ENCODE peak calls at places on chromosomes 11 and 22, in seven cellular contexts. One of them, this sample, is unnamed.

GRCh38 chr22:25449781-25450317 is 114.6 kb upstream of the GRK3 start:
- DNase-seq in AG04450: no peak
- DNase-seq in bronchial epithelial cell: peak; percentile 46
- DNase-seq in fibroblast of villous mesenchyme: no peak
- DNase-seq in K562: no peak
- DNase-seq in esophagus squamous epithelium: no peak
- DNase-seq in vagina: no peak
- DNase-seq in this sample: no peak

GRCh38 chr11:70104419-70104818 is 26.3 kb downstream of the ANO1 start:
- DNase-seq in AG04450: no peak
- DNase-seq in fibroblast of villous mesenchyme: no peak
- DNase-seq in bronchial epithelial cell: no peak
- DNase-seq in esophagus squamous epithelium: no peak
- DNase-seq in vagina: no peak
- DNase-seq in K562: no peak
- DNase-seq in this sample: no peak

GRCh38 chr11:7593476-7593875 is 79.7 kb downstream of the PPFIBP2 start:
- DNase-seq in esophagus squamous epithelium: no peak
- DNase-seq in AG04450: no peak
- DNase-seq in vagina: no peak
- DNase-seq in fibroblast of villous mesenchyme: no peak
- DNase-seq in bronchial epithelial cell: no peak
- DNase-seq in K562: no peak
- DNase-seq in this sample: no peak

GRCh38 chr22:36536717-36537116 is 7.8 kb upstream of the EIF3D start:
- DNase-seq in vagina: no peak
- DNase-seq in esophagus squamous epithelium: no peak
- DNase-seq in AG04450: no peak
- DNase-seq in fibroblast of villous mesenchyme: no peak
- DNase-seq in K562: no peak
- DNase-seq in bronchial epithelial cell: no peak
- DNase-seq in this sample: no peak

GRCh38 chr11:11701070-11701469 is 79.3 kb upstream of the GALNT18 start:
- DNase-seq in bronchial epithelial cell: no peak
- DNase-seq in fibroblast of villous mesenchyme: no peak
- DNase-seq in esophagus squamous epithelium: no peak
- DNase-seq in K562: no peak
- DNase-seq in AG04450: peak; percentile 1
- DNase-seq in vagina: no peak
- DNase-seq in this sample: no peak

GRCh38 chr11:72793452-72794367 is at the start of gene STARD10:
- DNase-seq in bronchial epithelial cell: peak; percentile 82
- DNase-seq in K562: peak; percentile 99
- DNase-seq in esophagus squamous epithelium: peak; percentile 58
- DNase-seq in vagina: no peak
- DNase-seq in AG04450: peak; percentile 89
- DNase-seq in fibroblast of villous mesenchyme: peak; percentile 96
- DNase-seq in this sample: peak; percentile 95

GRCh38 chr11:89626366-89626765 is 83.7 kb upstream of the TRIM77 start:
- DNase-seq in fibroblast of villous mesenchyme: no peak
- DNase-seq in vagina: no peak
- DNase-seq in esophagus squamous epithelium: no peak
- DNase-seq in bronchial epithelial cell: no peak
- DNase-seq in K562: no peak
- DNase-seq in AG04450: no peak
- DNase-seq in this sample: no peak

GRCh38 chr11:101996106-101996505 is 51.1 kb upstream of the CFAP300 start:
- DNase-seq in AG04450: no peak
- DNase-seq in bronchial epithelial cell: no peak
- DNase-seq in fibroblast of villous mesenchyme: no peak
- DNase-seq in K562: no peak
- DNase-seq in esophagus squamous epithelium: no peak
- DNase-seq in vagina: no peak
- DNase-seq in this sample: no peak

GRCh38 chr22:31143537-31143936 is 3.2 kb upstream of the PLA2G3 start:
- DNase-seq in K562: no peak
- DNase-seq in vagina: no peak
- DNase-seq in fibroblast of villous mesenchyme: no peak
- DNase-seq in AG04450: no peak
- DNase-seq in esophagus squamous epithelium: no peak
- DNase-seq in bronchial epithelial cell: no peak
- DNase-seq in this sample: no peak

GRCh38 chr11:84414936-84415335 is 1128.8 kb upstream of the CCDC90B start:
- DNase-seq in esophagus squamous epithelium: no peak
- DNase-seq in AG04450: no peak
- DNase-seq in K562: no peak
- DNase-seq in vagina: no peak
- DNase-seq in fibroblast of villous mesenchyme: no peak
- DNase-seq in bronchial epithelial cell: no peak
- DNase-seq in this sample: no peak

GRCh38 chr22:43106302-43106701 is 4.2 kb upstream of the BIK start:
- DNase-seq in K562: no peak
- DNase-seq in vagina: no peak
- DNase-seq in bronchial epithelial cell: no peak
- DNase-seq in esophagus squamous epithelium: no peak
- DNase-seq in fibroblast of villous mesenchyme: no peak
- DNase-seq in AG04450: no peak
- DNase-seq in this sample: no peak

GRCh38 chr11:86196924-86197323 is 47.6 kb upstream of the EED start:
- DNase-seq in AG04450: no peak
- DNase-seq in K562: no peak
- DNase-seq in bronchial epithelial cell: no peak
- DNase-seq in esophagus squamous epithelium: no peak
- DNase-seq in vagina: no peak
- DNase-seq in fibroblast of villous mesenchyme: no peak
- DNase-seq in this sample: no peak

GRCh38 chr11:93236741-93237675 is 39.2 kb upstream of the SLC36A4 start:
- DNase-seq in fibroblast of villous mesenchyme: peak; percentile 38
- DNase-seq in esophagus squamous epithelium: no peak
- DNase-seq in K562: peak; percentile 17
- DNase-seq in vagina: no peak
- DNase-seq in bronchial epithelial cell: peak; percentile 36
- DNase-seq in AG04450: no peak
- DNase-seq in this sample: peak; percentile 48

GRCh38 chr22:35253946-35254345 is 3.3 kb upstream of the HMGXB4 start:
- DNase-seq in vagina: no peak
- DNase-seq in fibroblast of villous mesenchyme: no peak
- DNase-seq in esophagus squamous epithelium: no peak
- DNase-seq in bronchial epithelial cell: no peak
- DNase-seq in K562: no peak
- DNase-seq in AG04450: no peak
- DNase-seq in this sample: no peak

GRCh38 chr11:12079726-12080556 is 30.4 kb upstream of the MICAL2 start:
- DNase-seq in K562: no peak
- DNase-seq in bronchial epithelial cell: peak; percentile 99
- DNase-seq in vagina: no peak
- DNase-seq in fibroblast of villous mesenchyme: peak; percentile 98
- DNase-seq in AG04450: peak; percentile 90
- DNase-seq in esophagus squamous epithelium: no peak
- DNase-seq in this sample: no peak

GRCh38 chr11:34251640-34251980 is 106.2 kb downstream of the ABTB2 start:
- DNase-seq in esophagus squamous epithelium: no peak
- DNase-seq in vagina: no peak
- DNase-seq in bronchial epithelial cell: peak; percentile 51
- DNase-seq in fibroblast of villous mesenchyme: peak; percentile 30
- DNase-seq in AG04450: no peak
- DNase-seq in K562: no peak
- DNase-seq in this sample: no peak

GRCh38 chr22:17234144-17234623 is 14.9 kb upstream of the ADA2 start:
- DNase-seq in esophagus squamous epithelium: no peak
- DNase-seq in vagina: no peak
- DNase-seq in AG04450: no peak
- DNase-seq in fibroblast of villous mesenchyme: no peak
- DNase-seq in K562: no peak
- DNase-seq in bronchial epithelial cell: no peak
- DNase-seq in this sample: peak; percentile 50
- TF ChIP-seq CTCF in esophagus squamous epithelium: no peak
- TF ChIP-seq CTCF in vagina: no peak
- TF ChIP-seq CTCF in AG04450: peak; percentile 11
- TF ChIP-seq CTCF in fibroblast of villous mesenchyme: no peak
- TF ChIP-seq CTCF in K562: no peak
- TF ChIP-seq CTCF in bronchial epithelial cell: no peak
- TF ChIP-seq CTCF in this sample: peak; percentile 37

GRCh38 chr22:22976033-22976922 is 88.7 kb downstream of the IGLL5 start:
- DNase-seq in esophagus squamous epithelium: no peak
- DNase-seq in K562: no peak
- DNase-seq in fibroblast of villous mesenchyme: no peak
- DNase-seq in AG04450: no peak
- DNase-seq in vagina: no peak
- DNase-seq in bronchial epithelial cell: no peak
- DNase-seq in this sample: no peak
- TF ChIP-seq CTCF in esophagus squamous epithelium: no peak
- TF ChIP-seq CTCF in K562: no peak
- TF ChIP-seq CTCF in fibroblast of villous mesenchyme: no peak
- TF ChIP-seq CTCF in AG04450: no peak
- TF ChIP-seq CTCF in vagina: no peak
- TF ChIP-seq CTCF in bronchial epithelial cell: no peak
- TF ChIP-seq CTCF in this sample: no peak

GRCh38 chr22:45788530-45788929 is 116.9 kb downstream of the ATXN10 start:
- DNase-seq in esophagus squamous epithelium: no peak
- DNase-seq in bronchial epithelial cell: no peak
- DNase-seq in fibroblast of villous mesenchyme: no peak
- DNase-seq in AG04450: no peak
- DNase-seq in K562: no peak
- DNase-seq in vagina: no peak
- DNase-seq in this sample: no peak
- TF ChIP-seq CTCF in esophagus squamous epithelium: no peak
- TF ChIP-seq CTCF in bronchial epithelial cell: no peak
- TF ChIP-seq CTCF in fibroblast of villous mesenchyme: no peak
- TF ChIP-seq CTCF in AG04450: no peak
- TF ChIP-seq CTCF in K562: no peak
- TF ChIP-seq CTCF in vagina: no peak
- TF ChIP-seq CTCF in this sample: no peak

DNA sequence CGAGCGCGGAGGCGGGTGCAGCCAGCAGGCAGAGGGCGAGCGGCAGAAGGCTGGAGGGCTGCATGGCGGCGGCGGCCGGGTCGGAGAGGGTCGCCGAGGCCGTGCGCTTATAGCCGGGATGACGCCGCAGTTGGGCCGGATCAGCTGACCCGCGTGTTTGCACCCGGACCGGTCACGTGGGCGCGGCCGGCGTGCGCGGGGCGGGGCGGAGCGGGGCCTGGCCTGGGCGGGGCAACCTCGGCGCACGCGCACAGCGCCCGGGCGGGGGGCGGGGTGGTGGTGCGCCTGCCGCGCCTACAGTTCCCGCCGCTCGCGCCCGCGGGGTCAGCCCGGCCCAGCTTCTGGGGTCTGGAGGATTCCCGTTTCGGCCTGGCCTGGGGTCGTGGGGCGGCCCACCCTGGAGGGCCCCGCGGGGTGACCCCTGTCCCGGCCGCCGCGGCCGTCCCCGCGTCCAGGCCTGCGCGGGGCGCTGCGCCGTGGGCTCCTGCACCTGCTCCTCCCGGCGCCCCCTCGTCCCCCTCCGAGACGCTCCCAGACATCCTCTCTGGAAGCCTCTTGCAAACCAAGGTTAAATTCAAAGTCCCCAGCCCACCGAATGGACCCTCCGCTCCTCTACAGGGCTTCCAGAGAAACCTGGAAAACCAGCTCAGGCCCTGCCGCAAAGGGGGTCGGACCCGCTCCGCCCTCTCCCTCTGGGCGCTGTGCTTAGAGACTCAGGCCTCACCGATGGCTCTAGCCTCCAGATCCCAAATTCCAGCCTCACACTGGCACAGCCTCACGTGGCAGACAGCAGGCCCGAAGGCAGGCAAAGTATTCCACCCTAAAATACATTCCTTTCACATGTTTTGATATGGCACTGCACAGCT is at the start of gene CTSD:
- DNase-seq in AG04450: no peak
- DNase-seq in vagina: no peak
- DNase-seq in K562: peak; percentile 98
- DNase-seq in bronchial epithelial cell: peak; percentile 22
- DNase-seq in esophagus squamous epithelium: no peak
- DNase-seq in fibroblast of villous mesenchyme: peak; percentile 77
- DNase-seq in this sample: peak; percentile 93
- TF ChIP-seq CTCF in AG04450: no peak
- TF ChIP-seq CTCF in vagina: no peak
- TF ChIP-seq CTCF in K562: no peak
- TF ChIP-seq CTCF in bronchial epithelial cell: peak; percentile 6
- TF ChIP-seq CTCF in esophagus squamous epithelium: no peak
- TF ChIP-seq CTCF in fibroblast of villous mesenchyme: no peak
- TF ChIP-seq CTCF in this sample: no peak

This sample was measured in endothelial cell.